ENCODE peak calls at places on chromosomes 12 and 14, in eight cellular contexts. One of them, this sample, is unnamed.

GRCh38 chr14:95707327-95707726 is 6.6 kb downstream of the TCL1A start:
- DNase-seq in esophagus squamous epithelium: no peak
- DNase-seq in gastrocnemius medialis: no peak
- DNase-seq in tibial nerve: no peak
- DNase-seq in breast epithelium: no peak
- DNase-seq in A549: no peak
- DNase-seq in ovary: no peak
- DNase-seq in spleen: no peak
- DNase-seq in this sample: no peak

GRCh38 chr12:119178544-119179334 is at the start of gene HSPB8:
- DNase-seq in ovary: peak
- DNase-seq in A549: peak
- DNase-seq in spleen: peak
- DNase-seq in breast epithelium: peak
- DNase-seq in gastrocnemius medialis: peak
- DNase-seq in esophagus squamous epithelium: no peak
- DNase-seq in tibial nerve: peak
- DNase-seq in this sample: no peak

GRCh38 chr12:118633071-118633470 is 256.7 kb downstream of the SUDS3 start:
- DNase-seq in ovary: no peak
- DNase-seq in tibial nerve: no peak
- DNase-seq in spleen: no peak
- DNase-seq in esophagus squamous epithelium: no peak
- DNase-seq in gastrocnemius medialis: no peak
- DNase-seq in breast epithelium: no peak
- DNase-seq in A549: no peak
- DNase-seq in this sample: no peak

GRCh38 chr14:32762886-32763285 is 175.8 kb upstream of the NPAS3 start:
- DNase-seq in breast epithelium: no peak
- DNase-seq in ovary: no peak
- DNase-seq in gastrocnemius medialis: no peak
- DNase-seq in A549: no peak
- DNase-seq in esophagus squamous epithelium: no peak
- DNase-seq in tibial nerve: no peak
- DNase-seq in spleen: no peak
- DNase-seq in this sample: no peak

GRCh38 chr12:68245071-68246021 is 8.1 kb downstream of the IL22 start:
- DNase-seq in A549: no peak
- DNase-seq in ovary: peak
- DNase-seq in breast epithelium: no peak
- DNase-seq in esophagus squamous epithelium: no peak
- DNase-seq in gastrocnemius medialis: no peak
- DNase-seq in tibial nerve: no peak
- DNase-seq in spleen: no peak
- DNase-seq in this sample: no peak

GRCh38 chr14:52059614-52060013 is 9.2 kb downstream of the NID2 start:
- DNase-seq in A549: no peak
- DNase-seq in tibial nerve: no peak
- DNase-seq in spleen: no peak
- DNase-seq in esophagus squamous epithelium: no peak
- DNase-seq in gastrocnemius medialis: no peak
- DNase-seq in breast epithelium: no peak
- DNase-seq in ovary: no peak
- DNase-seq in this sample: no peak

GRCh38 chr12:75684678-75685620 is 173.5 kb upstream of the KRR1 start:
- DNase-seq in gastrocnemius medialis: no peak
- DNase-seq in spleen: no peak
- DNase-seq in esophagus squamous epithelium: no peak
- DNase-seq in ovary: no peak
- DNase-seq in tibial nerve: no peak
- DNase-seq in A549: no peak
- DNase-seq in breast epithelium: no peak
- DNase-seq in this sample: no peak

GRCh38 chr12:58310368-58310767 is 369.0 kb downstream of the ATP23 start:
- DNase-seq in gastrocnemius medialis: no peak
- DNase-seq in esophagus squamous epithelium: no peak
- DNase-seq in spleen: no peak
- DNase-seq in A549: peak
- DNase-seq in breast epithelium: no peak
- DNase-seq in ovary: no peak
- DNase-seq in tibial nerve: no peak
- DNase-seq in this sample: no peak

GRCh38 chr12:67727652-67728295 is 79.2 kb downstream of the DYRK2 start:
- DNase-seq in tibial nerve: no peak
- DNase-seq in spleen: no peak
- DNase-seq in esophagus squamous epithelium: no peak
- DNase-seq in ovary: no peak
- DNase-seq in breast epithelium: no peak
- DNase-seq in A549: no peak
- DNase-seq in gastrocnemius medialis: no peak
- DNase-seq in this sample: no peak

GRCh38 chr14:64198486-64198885 is 95.7 kb downstream of the ESR2 start:
- DNase-seq in ovary: no peak
- DNase-seq in tibial nerve: no peak
- DNase-seq in A549: no peak
- DNase-seq in spleen: no peak
- DNase-seq in esophagus squamous epithelium: no peak
- DNase-seq in breast epithelium: no peak
- DNase-seq in gastrocnemius medialis: no peak
- DNase-seq in this sample: no peak

GRCh38 chr12:6912164-6912956 is 2.0 kb upstream of the ENO2 start:
- DNase-seq in gastrocnemius medialis: no peak
- DNase-seq in ovary: no peak
- DNase-seq in esophagus squamous epithelium: no peak
- DNase-seq in breast epithelium: no peak
- DNase-seq in tibial nerve: no peak
- DNase-seq in A549: no peak
- DNase-seq in spleen: peak
- DNase-seq in this sample: no peak

DNA sequence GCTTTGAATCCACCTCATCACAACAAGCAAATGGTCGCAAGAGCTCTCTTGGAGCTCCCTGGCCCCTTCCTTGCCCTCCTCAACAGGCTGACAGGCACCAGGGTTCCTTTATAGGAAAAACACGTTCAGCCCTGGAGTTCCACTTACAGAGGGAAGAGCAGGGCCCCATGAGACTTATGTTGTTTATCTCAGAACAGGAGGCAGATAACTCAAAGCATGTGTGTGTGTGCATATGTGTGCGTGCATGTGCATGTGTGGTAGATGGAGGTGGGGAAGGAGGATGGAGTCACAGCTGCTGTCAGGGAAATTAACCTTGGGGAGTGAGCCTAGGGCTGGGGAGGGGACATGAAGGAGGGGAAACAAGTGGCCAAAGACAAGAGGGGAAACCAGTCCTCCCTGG is 138.1 kb downstream of the DPF3 start:
- DNase-seq in breast epithelium: no peak
- DNase-seq in A549: no peak
- DNase-seq in tibial nerve: no peak
- DNase-seq in esophagus squamous epithelium: no peak
- DNase-seq in ovary: no peak
- DNase-seq in gastrocnemius medialis: no peak
- DNase-seq in spleen: no peak
- DNase-seq in this sample: no peak
- TF ChIP-seq POLR2A in breast epithelium: no peak
- TF ChIP-seq POLR2A in A549: no peak
- TF ChIP-seq POLR2A in tibial nerve: no peak
- TF ChIP-seq POLR2A in esophagus squamous epithelium: no peak
- TF ChIP-seq POLR2A in ovary: no peak
- TF ChIP-seq POLR2A in gastrocnemius medialis: no peak
- TF ChIP-seq POLR2A in spleen: no peak
- TF ChIP-seq POLR2A in this sample: no peak

DNA sequence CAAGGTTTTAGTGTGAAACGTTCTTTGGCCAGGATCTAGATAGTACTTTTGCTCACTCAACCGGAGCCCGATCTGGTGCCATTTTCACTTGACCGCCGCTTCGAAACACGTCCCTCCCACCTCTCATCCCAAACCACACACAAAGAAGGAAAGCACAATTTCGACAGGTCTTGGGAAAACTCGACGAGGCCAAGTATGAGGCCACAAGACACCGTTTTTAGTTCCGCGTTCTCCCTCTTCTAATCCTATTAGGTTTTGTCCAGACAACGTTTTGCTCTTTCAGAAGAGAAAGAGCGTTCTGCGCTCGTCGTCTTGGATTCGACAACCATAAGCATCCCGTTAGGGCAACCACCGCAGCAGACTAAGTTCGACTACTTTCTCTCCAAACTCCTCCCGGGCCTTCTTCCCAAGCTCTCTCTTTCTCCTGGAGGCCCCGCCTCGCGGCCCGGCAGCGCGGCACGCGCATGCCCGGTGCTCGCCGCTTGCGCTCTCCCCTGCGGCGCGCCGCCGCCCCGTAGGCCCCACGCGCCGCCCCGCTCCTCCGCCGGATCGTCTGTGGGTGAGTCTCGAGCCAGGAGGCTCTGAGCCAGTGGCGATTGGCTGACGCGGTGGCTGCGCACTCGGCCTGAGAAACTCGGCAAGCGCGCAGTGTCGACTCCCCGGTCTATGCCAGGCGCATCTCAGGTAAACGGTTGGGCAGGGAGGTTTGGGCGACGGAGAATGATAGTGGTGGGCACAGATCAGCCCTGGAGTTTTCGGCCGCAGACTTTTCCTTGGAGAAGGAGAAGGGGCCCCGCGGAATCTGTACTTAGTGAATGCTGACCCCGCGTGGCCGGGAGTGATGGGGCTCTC is at the start of gene MIPOL1:
- DNase-seq in esophagus squamous epithelium: no peak
- DNase-seq in ovary: peak
- DNase-seq in tibial nerve: peak
- DNase-seq in breast epithelium: peak
- DNase-seq in A549: peak
- DNase-seq in spleen: peak
- DNase-seq in gastrocnemius medialis: peak
- DNase-seq in this sample: peak
- TF ChIP-seq POLR2A in esophagus squamous epithelium: peak
- TF ChIP-seq POLR2A in ovary: peak
- TF ChIP-seq POLR2A in tibial nerve: peak
- TF ChIP-seq POLR2A in breast epithelium: no peak
- TF ChIP-seq POLR2A in A549: peak
- TF ChIP-seq POLR2A in spleen: no peak
- TF ChIP-seq POLR2A in gastrocnemius medialis: peak
- TF ChIP-seq POLR2A in this sample: peak

GRCh38 chr14:104665663-104666522 is 23.5 kb upstream of the INF2 start:
- DNase-seq in tibial nerve: no peak
- DNase-seq in ovary: no peak
- DNase-seq in spleen: peak
- DNase-seq in gastrocnemius medialis: no peak
- DNase-seq in A549: peak
- DNase-seq in breast epithelium: no peak
- DNase-seq in esophagus squamous epithelium: no peak
- DNase-seq in this sample: no peak
- TF ChIP-seq POLR2A in tibial nerve: no peak
- TF ChIP-seq POLR2A in ovary: no peak
- TF ChIP-seq POLR2A in spleen: no peak
- TF ChIP-seq POLR2A in gastrocnemius medialis: no peak
- TF ChIP-seq POLR2A in A549: no peak
- TF ChIP-seq POLR2A in breast epithelium: no peak
- TF ChIP-seq POLR2A in esophagus squamous epithelium: no peak
- TF ChIP-seq POLR2A in this sample: no peak

GRCh38 chr14:22505309-22505708 is 83.7 kb downstream of the DAD1 start:
- DNase-seq in spleen: no peak
- DNase-seq in tibial nerve: no peak
- DNase-seq in esophagus squamous epithelium: no peak
- DNase-seq in gastrocnemius medialis: no peak
- DNase-seq in ovary: no peak
- DNase-seq in breast epithelium: no peak
- DNase-seq in A549: no peak
- DNase-seq in this sample: no peak

GRCh38 chr14:22508662-22509035 is 80.4 kb downstream of the DAD1 start:
- DNase-seq in breast epithelium: no peak
- DNase-seq in ovary: no peak
- DNase-seq in esophagus squamous epithelium: no peak
- DNase-seq in spleen: no peak
- DNase-seq in A549: no peak
- DNase-seq in gastrocnemius medialis: no peak
- DNase-seq in tibial nerve: no peak
- DNase-seq in this sample: no peak

GRCh38 chr14:22505751-22506710 is 83.0 kb downstream of the DAD1 start:
- DNase-seq in esophagus squamous epithelium: no peak
- DNase-seq in spleen: no peak
- DNase-seq in tibial nerve: no peak
- DNase-seq in A549: no peak
- DNase-seq in ovary: no peak
- DNase-seq in gastrocnemius medialis: no peak
- DNase-seq in breast epithelium: no peak
- DNase-seq in this sample: no peak

GRCh38 chr14:22508150-22508457 is 80.9 kb downstream of the DAD1 start:
- DNase-seq in esophagus squamous epithelium: no peak
- DNase-seq in A549: no peak
- DNase-seq in breast epithelium: no peak
- DNase-seq in spleen: no peak
- DNase-seq in tibial nerve: no peak
- DNase-seq in gastrocnemius medialis: no peak
- DNase-seq in ovary: no peak
- DNase-seq in this sample: no peak

DNA sequence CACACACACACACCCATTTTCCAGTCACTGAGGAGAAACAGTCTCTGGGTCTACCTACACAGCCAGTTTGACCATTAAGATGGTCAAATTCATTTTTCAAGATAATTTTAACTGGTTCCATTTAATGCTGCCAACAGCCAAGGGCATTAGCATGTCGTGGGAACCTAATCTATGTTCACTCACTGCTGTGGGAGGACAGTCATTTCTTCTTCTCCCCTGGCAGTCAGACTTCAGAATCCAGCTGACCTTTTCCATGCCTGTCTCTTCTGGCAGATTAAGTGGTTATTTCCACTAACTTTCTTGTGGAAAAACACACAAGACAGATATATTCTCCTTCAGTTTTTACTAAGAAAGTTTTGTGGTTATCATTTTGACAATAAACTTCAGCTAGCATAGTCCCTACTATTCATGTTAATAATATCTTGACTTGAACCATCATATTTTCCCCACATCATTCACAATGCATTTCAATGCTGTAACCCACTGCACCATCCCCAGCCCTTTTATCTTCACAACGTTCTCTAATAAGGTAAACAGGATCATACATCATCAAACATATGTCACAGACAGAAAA is 82.2 kb downstream of the DAD1 start:
- DNase-seq in spleen: no peak
- DNase-seq in tibial nerve: no peak
- DNase-seq in breast epithelium: no peak
- DNase-seq in A549: no peak
- DNase-seq in esophagus squamous epithelium: no peak
- DNase-seq in ovary: no peak
- DNase-seq in gastrocnemius medialis: no peak
- DNase-seq in this sample: no peak
- TF ChIP-seq POLR2A in spleen: no peak
- TF ChIP-seq POLR2A in tibial nerve: no peak
- TF ChIP-seq POLR2A in breast epithelium: no peak
- TF ChIP-seq POLR2A in A549: no peak
- TF ChIP-seq POLR2A in esophagus squamous epithelium: peak
- TF ChIP-seq POLR2A in ovary: no peak
- TF ChIP-seq POLR2A in gastrocnemius medialis: no peak
- TF ChIP-seq POLR2A in this sample: no peak

This sample was measured in erythroblast.